ENCODE peak calls at places on chromosomes 4 and X, in six cellular contexts. One of them, this sample, is unnamed.

GRCh38 chr4:150315175-150315574 is 236.9 kb downstream of the DCLK2 start:
- DNase-seq in A549: no peak
- DNase-seq in colonic mucosa: no peak
- DNase-seq in RWPE1: no peak
- DNase-seq in GM23248: no peak
- DNase-seq in heart left ventricle: no peak
- DNase-seq in this sample: no peak

GRCh38 chr4:42078184-42078801 is 74.2 kb downstream of the BEND4 start:
- DNase-seq in A549: no peak
- DNase-seq in colonic mucosa: no peak
- DNase-seq in RWPE1: no peak
- DNase-seq in GM23248: no peak
- DNase-seq in heart left ventricle: no peak
- DNase-seq in this sample: no peak

GRCh38 chr4:38717604-38718003 is 53.6 kb downstream of the KLF3 start:
- DNase-seq in A549: no peak
- DNase-seq in colonic mucosa: no peak
- DNase-seq in RWPE1: no peak
- DNase-seq in GM23248: peak
- DNase-seq in heart left ventricle: no peak
- DNase-seq in this sample: no peak

GRCh38 chrX:35098419-35098818 is 155.8 kb downstream of the FAM47B start:
- DNase-seq in A549: no peak
- DNase-seq in colonic mucosa: no peak
- DNase-seq in RWPE1: no peak
- DNase-seq in GM23248: peak
- DNase-seq in heart left ventricle: no peak
- DNase-seq in this sample: no peak

GRCh38 chr4:153332936-153333335 is 11.6 kb upstream of the MND1 start:
- DNase-seq in A549: no peak
- DNase-seq in colonic mucosa: no peak
- DNase-seq in RWPE1: no peak
- DNase-seq in GM23248: peak
- DNase-seq in heart left ventricle: no peak
- DNase-seq in this sample: no peak

GRCh38 chr4:15898902-15899301 is 39.6 kb downstream of the FGFBP1 start:
- DNase-seq in A549: no peak
- DNase-seq in colonic mucosa: no peak
- DNase-seq in RWPE1: no peak
- DNase-seq in GM23248: no peak
- DNase-seq in heart left ventricle: no peak
- DNase-seq in this sample: peak

GRCh38 chr4:14379148-14379547 is 623.1 kb upstream of the CPEB2 start:
- DNase-seq in A549: no peak
- DNase-seq in colonic mucosa: no peak
- DNase-seq in RWPE1: no peak
- DNase-seq in GM23248: peak
- DNase-seq in heart left ventricle: no peak
- DNase-seq in this sample: no peak

GRCh38 chr4:147793569-147793968 is 61.7 kb downstream of the ARHGAP10 start:
- DNase-seq in A549: no peak
- DNase-seq in colonic mucosa: no peak
- DNase-seq in RWPE1: peak
- DNase-seq in GM23248: no peak
- DNase-seq in heart left ventricle: no peak
- DNase-seq in this sample: peak

GRCh38 chrX:85379174-85379907 is at the start of gene POF1B:
- DNase-seq in A549: peak
- DNase-seq in colonic mucosa: peak
- DNase-seq in RWPE1: peak
- DNase-seq in GM23248: no peak
- DNase-seq in heart left ventricle: peak
- DNase-seq in this sample: no peak

GRCh38 chr4:168623484-168623883 is 126.6 kb downstream of the PALLD start:
- DNase-seq in A549: no peak
- DNase-seq in colonic mucosa: no peak
- DNase-seq in RWPE1: no peak
- DNase-seq in GM23248: no peak
- DNase-seq in heart left ventricle: no peak
- DNase-seq in this sample: no peak

GRCh38 chr4:5162909-5163508 is 111.7 kb downstream of the STK32B start:
- DNase-seq in A549: no peak
- DNase-seq in colonic mucosa: no peak
- DNase-seq in RWPE1: no peak
- DNase-seq in GM23248: no peak
- DNase-seq in heart left ventricle: no peak
- DNase-seq in this sample: no peak

GRCh38 chr4:13108096-13108495 is 376.0 kb downstream of the RAB28 start:
- DNase-seq in A549: no peak
- DNase-seq in colonic mucosa: no peak
- DNase-seq in RWPE1: no peak
- DNase-seq in GM23248: peak
- DNase-seq in heart left ventricle: no peak
- DNase-seq in this sample: no peak

GRCh38 chr4:152352645-152353116 is 183.2 kb downstream of the FBXW7 start:
- DNase-seq in A549: peak
- DNase-seq in colonic mucosa: peak
- DNase-seq in RWPE1: peak
- DNase-seq in GM23248: peak
- DNase-seq in heart left ventricle: peak
- DNase-seq in this sample: no peak

GRCh38 chrX:35728481-35728880 is 69.7 kb upstream of the MAGEB16 start:
- DNase-seq in A549: no peak
- DNase-seq in colonic mucosa: no peak
- DNase-seq in RWPE1: no peak
- DNase-seq in GM23248: no peak
- DNase-seq in heart left ventricle: no peak
- DNase-seq in this sample: no peak

GRCh38 chrX:136752796-136753195 is 27.9 kb downstream of the ARHGEF6 start:
- DNase-seq in A549: no peak
- DNase-seq in colonic mucosa: no peak
- DNase-seq in RWPE1: no peak
- DNase-seq in GM23248: peak
- DNase-seq in heart left ventricle: no peak
- DNase-seq in this sample: peak

GRCh38 chr4:2408401-2408958 is 10.0 kb downstream of the ZFYVE28 start:
- DNase-seq in A549: no peak
- DNase-seq in colonic mucosa: peak
- DNase-seq in RWPE1: peak
- DNase-seq in GM23248: no peak
- DNase-seq in heart left ventricle: no peak
- DNase-seq in this sample: no peak

GRCh38 chrX:112867570-112867969 is 26.9 kb upstream of the AMOT start:
- DNase-seq in A549: no peak
- DNase-seq in colonic mucosa: no peak
- DNase-seq in RWPE1: peak
- DNase-seq in GM23248: no peak
- DNase-seq in heart left ventricle: no peak
- DNase-seq in this sample: peak

GRCh38 chr4:105619193-105619931 is 66.9 kb downstream of the ARHGEF38 start:
- DNase-seq in A549: no peak
- DNase-seq in colonic mucosa: peak
- DNase-seq in RWPE1: no peak
- DNase-seq in GM23248: no peak
- DNase-seq in heart left ventricle: peak
- DNase-seq in this sample: peak

GRCh38 chrX:8846271-8846670 is 45.1 kb upstream of the FAM9A start:
- DNase-seq in A549: no peak
- DNase-seq in colonic mucosa: no peak
- DNase-seq in RWPE1: no peak
- DNase-seq in GM23248: no peak
- DNase-seq in heart left ventricle: no peak
- DNase-seq in this sample: no peak

GRCh38 chrX:74923942-74924448 is 1.3 kb downstream of the NEXMIF start:
- DNase-seq in A549: no peak
- DNase-seq in colonic mucosa: peak
- DNase-seq in RWPE1: no peak
- DNase-seq in GM23248: peak
- DNase-seq in heart left ventricle: peak
- DNase-seq in this sample: no peak

GRCh38 chrX:134365923-134366322 is 94.0 kb upstream of the HPRT1 start:
- DNase-seq in A549: no peak
- DNase-seq in colonic mucosa: no peak
- DNase-seq in RWPE1: peak
- DNase-seq in GM23248: no peak
- DNase-seq in heart left ventricle: no peak
- DNase-seq in this sample: peak

GRCh38 chr4:155675709-155676429 is 9.2 kb downstream of the GUCY1A1 start:
- DNase-seq in A549: no peak
- DNase-seq in colonic mucosa: no peak
- DNase-seq in RWPE1: no peak
- DNase-seq in GM23248: no peak
- DNase-seq in heart left ventricle: no peak
- DNase-seq in this sample: no peak

GRCh38 chr4:54941994-54942552 is 183.3 kb downstream of the KDR start:
- DNase-seq in A549: no peak
- DNase-seq in colonic mucosa: no peak
- DNase-seq in RWPE1: no peak
- DNase-seq in GM23248: no peak
- DNase-seq in heart left ventricle: peak
- DNase-seq in this sample: no peak

GRCh38 chr4:1792832-1793495 is at the start of gene FGFR3:
- DNase-seq in A549: peak
- DNase-seq in colonic mucosa: peak
- DNase-seq in RWPE1: peak
- DNase-seq in GM23248: peak
- DNase-seq in heart left ventricle: peak
- DNase-seq in this sample: no peak

GRCh38 chrX:118550792-118551191 is 55.2 kb downstream of the DOCK11 start:
- DNase-seq in A549: no peak
- DNase-seq in colonic mucosa: no peak
- DNase-seq in RWPE1: peak
- DNase-seq in GM23248: peak
- DNase-seq in heart left ventricle: no peak
- DNase-seq in this sample: peak

GRCh38 chrX:13875572-13875971 is 58.7 kb upstream of the GPM6B start:
- DNase-seq in A549: no peak
- DNase-seq in colonic mucosa: no peak
- DNase-seq in RWPE1: no peak
- DNase-seq in GM23248: no peak
- DNase-seq in heart left ventricle: no peak
- DNase-seq in this sample: no peak

GRCh38 chrX:46777971-46778810 is 19.3 kb upstream of the SLC9A7 start:
- DNase-seq in A549: no peak
- DNase-seq in colonic mucosa: no peak
- DNase-seq in RWPE1: no peak
- DNase-seq in GM23248: peak
- DNase-seq in heart left ventricle: no peak
- DNase-seq in this sample: no peak

GRCh38 chr4:181350578-181351420 is 892.4 kb upstream of the TENM3 start:
- DNase-seq in A549: no peak
- DNase-seq in colonic mucosa: no peak
- DNase-seq in RWPE1: no peak
- DNase-seq in GM23248: no peak
- DNase-seq in heart left ventricle: no peak
- DNase-seq in this sample: no peak

GRCh38 chrX:71666240-71667223 is 814 bp upstream of the LOC101059915 start:
- DNase-seq in A549: no peak
- DNase-seq in colonic mucosa: no peak
- DNase-seq in RWPE1: no peak
- DNase-seq in GM23248: no peak
- DNase-seq in heart left ventricle: no peak
- DNase-seq in this sample: no peak

GRCh38 chr4:33746979-33747378 is 2497.3 kb downstream of the ARAP2 start:
- DNase-seq in A549: no peak
- DNase-seq in colonic mucosa: no peak
- DNase-seq in RWPE1: no peak
- DNase-seq in GM23248: no peak
- DNase-seq in heart left ventricle: no peak
- DNase-seq in this sample: no peak

GRCh38 chr4:150145090-150145949 is 67.1 kb downstream of the DCLK2 start:
- DNase-seq in A549: no peak
- DNase-seq in colonic mucosa: no peak
- DNase-seq in RWPE1: no peak
- DNase-seq in GM23248: peak
- DNase-seq in heart left ventricle: no peak
- DNase-seq in this sample: no peak

GRCh38 chrX:40964633-40965586 is 120.3 kb upstream of the USP9X start:
- DNase-seq in A549: no peak
- DNase-seq in colonic mucosa: no peak
- DNase-seq in RWPE1: peak
- DNase-seq in GM23248: no peak
- DNase-seq in heart left ventricle: no peak
- DNase-seq in this sample: no peak

GRCh38 chrX:54758114-54759055 is 39.7 kb downstream of the ITIH6 start:
- DNase-seq in A549: no peak
- DNase-seq in colonic mucosa: no peak
- DNase-seq in RWPE1: no peak
- DNase-seq in GM23248: no peak
- DNase-seq in heart left ventricle: no peak
- DNase-seq in this sample: no peak

GRCh38 chr4:76571274-76571673 is 136.2 kb downstream of the SHROOM3 start:
- DNase-seq in A549: no peak
- DNase-seq in colonic mucosa: no peak
- DNase-seq in RWPE1: no peak
- DNase-seq in GM23248: no peak
- DNase-seq in heart left ventricle: no peak
- DNase-seq in this sample: no peak
- H3K27ac ChIP-seq in A549: peak
- H3K27ac ChIP-seq in colonic mucosa: no peak
- H3K27ac ChIP-seq in RWPE1: no peak
- H3K27ac ChIP-seq in GM23248: peak
- H3K27ac ChIP-seq in heart left ventricle: no peak
- H3K27ac ChIP-seq in this sample: peak

GRCh38 chr4:6877070-6877469 is 32.6 kb upstream of the TBC1D14 start:
- DNase-seq in A549: no peak
- DNase-seq in colonic mucosa: no peak
- DNase-seq in RWPE1: no peak
- DNase-seq in GM23248: peak
- DNase-seq in heart left ventricle: no peak
- DNase-seq in this sample: no peak
- H3K27ac ChIP-seq in A549: no peak
- H3K27ac ChIP-seq in colonic mucosa: no peak
- H3K27ac ChIP-seq in RWPE1: no peak
- H3K27ac ChIP-seq in GM23248: peak
- H3K27ac ChIP-seq in heart left ventricle: no peak
- H3K27ac ChIP-seq in this sample: no peak

DNA sequence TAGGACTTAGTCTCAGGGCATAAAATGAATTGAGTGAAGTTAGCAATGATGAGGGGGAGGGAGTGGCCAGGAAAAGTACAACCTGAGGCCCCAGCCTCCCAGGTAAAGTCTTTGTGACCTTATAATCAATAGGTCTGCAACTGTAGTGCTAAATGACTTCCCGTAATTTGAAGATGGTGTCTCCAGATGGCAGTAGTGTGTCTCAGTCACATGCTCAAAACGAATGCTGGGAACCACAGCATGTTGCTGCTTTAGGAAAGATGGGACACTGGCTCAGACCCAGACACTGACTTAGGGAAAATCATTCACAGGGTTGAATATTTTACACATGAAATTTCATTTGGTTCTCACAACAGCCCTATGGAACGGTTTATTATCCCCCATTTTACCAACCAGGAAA is 10.3 kb downstream of the SRPX2 start:
- DNase-seq in A549: peak
- DNase-seq in colonic mucosa: peak
- DNase-seq in RWPE1: no peak
- DNase-seq in GM23248: peak
- DNase-seq in heart left ventricle: peak
- DNase-seq in this sample: no peak
- H3K27ac ChIP-seq in A549: peak
- H3K27ac ChIP-seq in colonic mucosa: no peak
- H3K27ac ChIP-seq in RWPE1: no peak
- H3K27ac ChIP-seq in GM23248: peak
- H3K27ac ChIP-seq in heart left ventricle: no peak
- H3K27ac ChIP-seq in this sample: no peak

GRCh38 chrX:39720945-39721344 is 376.8 kb downstream of the BCOR start:
- DNase-seq in A549: no peak
- DNase-seq in colonic mucosa: no peak
- DNase-seq in RWPE1: no peak
- DNase-seq in GM23248: peak
- DNase-seq in heart left ventricle: no peak
- DNase-seq in this sample: no peak
- H3K27ac ChIP-seq in A549: no peak
- H3K27ac ChIP-seq in colonic mucosa: no peak
- H3K27ac ChIP-seq in RWPE1: no peak
- H3K27ac ChIP-seq in GM23248: peak
- H3K27ac ChIP-seq in heart left ventricle: no peak
- H3K27ac ChIP-seq in this sample: no peak